ENCODE peak calls at places on chromosomes 7 and 10, in seven cellular contexts. R, K, Z, I, T, N and X are unnamed samples.

GRCh38 chr7:147861058-147861716 is 729.4 kb upstream of the C7orf33 start:
- DNase-seq in N (no peak), Z (no peak), K (peak; percentile 69), R (no peak), I (no peak), T (no peak), X (no peak)

GRCh38 chr10:683448-684071 is 5.9 kb downstream of the DIP2C start:
- DNase-seq in Z (no peak), T (no peak), I (no peak), R (peak; percentile 85), K (no peak), N (no peak), X (no peak)

GRCh38 chr10:96610817-96611216 is 24.0 kb upstream of the TM9SF3 start:
- DNase-seq in N (no peak), Z (no peak), K (no peak), I (no peak), R (no peak), T (no peak), X (no peak)

GRCh38 chr10:17201165-17202013 is at the start of gene TRDMT1:
- DNase-seq in R (peak; percentile 91), I (peak; percentile 80), N (peak; percentile 61), K (peak; percentile 88), T (peak; percentile 5), Z (peak; percentile 87), X (peak; percentile 51)

GRCh38 chr10:631266-631665 is 58.2 kb downstream of the DIP2C start:
- DNase-seq in T (no peak), K (no peak), Z (no peak), I (no peak), R (no peak), N (no peak), X (no peak)

GRCh38 chr10:35375091-35375765 is 38.9 kb downstream of the CCNY start:
- DNase-seq in R (no peak), I (no peak), N (no peak), Z (no peak), T (no peak), K (no peak), X (no peak)

GRCh38 chr10:69247313-69247710 is 27.2 kb downstream of the HKDC1 start:
- DNase-seq in T (no peak), Z (no peak), N (no peak), K (no peak), R (no peak), I (no peak), X (no peak)

GRCh38 chr10:84493951-84494848 is 165.8 kb downstream of the CCSER2 start:
- DNase-seq in R (peak; percentile 22), N (no peak), I (no peak), K (no peak), Z (no peak), T (no peak), X (no peak)

GRCh38 chr7:1426474-1426873 is 32.8 kb downstream of the MICALL2 start:
- DNase-seq in R (no peak), I (no peak), Z (no peak), K (no peak), N (no peak), T (no peak), X (no peak)

GRCh38 chr7:108836246-108836645 is 266.6 kb downstream of the DNAJB9 start:
- DNase-seq in T (no peak), I (no peak), K (no peak), R (no peak), N (no peak), Z (no peak), X (no peak)

GRCh38 chr10:118045842-118046490 is 775 bp downstream of the RAB11FIP2 start:
- DNase-seq in K (peak; percentile 9), Z (no peak), T (no peak), N (no peak), I (peak; percentile 54), R (peak; percentile 44), X (no peak)

GRCh38 chr7:100968650-100969049 is 715 bp upstream of the MUC12 start:
- DNase-seq in R (no peak), Z (no peak), T (no peak), K (no peak), N (no peak), I (no peak), X (no peak)

GRCh38 chr10:9635691-9636090 is 1382.0 kb upstream of the CELF2 start:
- DNase-seq in I (no peak), K (no peak), R (no peak), T (no peak), Z (no peak), N (no peak), X (no peak)

GRCh38 chr7:98997836-98998235 is 119.5 kb downstream of the TRRAP start:
- DNase-seq in T (no peak), I (no peak), R (peak; percentile 43), Z (no peak), N (no peak), K (no peak), X (no peak)

GRCh38 chr7:117796889-117797288 is 76.4 kb downstream of the CTTNBP2 start:
- DNase-seq in Z (no peak), K (peak; percentile 16), I (no peak), R (no peak), N (no peak), T (no peak), X (no peak)

GRCh38 chr7:12257582-12257981 is 46.5 kb downstream of the TMEM106B start:
- DNase-seq in R (no peak), T (no peak), I (no peak), N (no peak), K (no peak), Z (no peak), X (no peak)

GRCh38 chr10:131311661-131312260 is at the start of gene TCERG1L:
- DNase-seq in Z (no peak), K (peak; percentile 11), T (no peak), I (peak; percentile 15), N (no peak), R (no peak), X (no peak)

GRCh38 chr7:1839701-1840100 is 169.6 kb downstream of the ELFN1 start:
- DNase-seq in K (no peak), R (no peak), N (no peak), T (no peak), Z (peak; percentile 11), I (peak; percentile 8), X (no peak)